ENCODE peak calls at places on chromosomes 3 and 15, in eight cellular contexts. H is thoracic aorta, T is neural crest cell, A is astrocyte, W is GM23338, S is lower lobe of right lung, Z is dorsolateral prefrontal cortex, F is cardiac muscle cell. X is an unnamed sample.

GRCh38 chr15:92907880-92908279 is 7.8 kb downstream of the CHD2 start:
- DNase-seq in H (peak; percentile 45), T (no peak), A (peak; percentile 91), W (no peak), S (no peak), Z (no peak), F (peak; percentile 88), X (no peak)

GRCh38 chr3:188937389-188937788 is 234.4 kb upstream of the TPRG1 start:
- DNase-seq in H (no peak), T (no peak), A (peak; percentile 27), W (peak; percentile 75), S (no peak), Z (no peak), F (no peak), X (peak; percentile 32)

GRCh38 chr3:185824467-185825378 is at the start of gene IGF2BP2:
- DNase-seq in H (no peak), T (peak; percentile 77), A (peak; percentile 74), W (peak; percentile 76), S (peak; percentile 83), Z (no peak), F (peak; percentile 93), X (peak; percentile 81)

GRCh38 chr3:142028174-142028833 is 121.0 kb downstream of the TFDP2 start:
- DNase-seq in H (no peak), T (peak; percentile 29), A (peak; percentile 91), W (peak; percentile 95), S (no peak), Z (no peak), F (peak; percentile 86), X (peak; percentile 34)

GRCh38 chr3:135762188-135762853 is 203.2 kb upstream of the PPP2R3A start:
- DNase-seq in H (no peak), T (no peak), A (no peak), W (peak; percentile 46), S (no peak), Z (no peak), F (no peak), X (no peak)

GRCh38 chr15:101607102-101607501 is 45.1 kb downstream of the TM2D3 start:
- DNase-seq in H (no peak), T (no peak), A (no peak), W (no peak), S (no peak), Z (no peak), F (no peak), X (no peak)

GRCh38 chr3:58526124-58526957 is 10.6 kb downstream of the ACOX2 start:
- DNase-seq in H (no peak), T (no peak), A (peak; percentile 89), W (peak; percentile 34), S (no peak), Z (no peak), F (peak; percentile 94), X (no peak)

GRCh38 chr15:60962087-60962486 is 267.0 kb downstream of the RORA start:
- DNase-seq in H (no peak), T (no peak), A (no peak), W (no peak), S (no peak), Z (no peak), F (no peak), X (no peak)

GRCh38 chr3:190606596-190606995 is 92.7 kb downstream of the IL1RAP start:
- DNase-seq in H (no peak), T (no peak), A (no peak), W (no peak), S (no peak), Z (no peak), F (no peak), X (no peak)

GRCh38 chr15:30649952-30650929 is 24.3 kb downstream of the ARHGAP11B start:
- DNase-seq in H (no peak), T (no peak), A (no peak), W (no peak), S (no peak), Z (no peak), F (no peak), X (no peak)

GRCh38 chr3:129058441-129059194 is 2.0 kb upstream of the GP9 start:
- DNase-seq in H (no peak), T (no peak), A (no peak), W (peak; percentile 24), S (peak; percentile 36), Z (peak; percentile 26), F (no peak), X (no peak)

GRCh38 chr15:99138491-99138982 is 33.7 kb downstream of the SYNM start:
- DNase-seq in H (no peak), T (no peak), A (no peak), W (no peak), S (no peak), Z (no peak), F (no peak), X (no peak)

GRCh38 chr3:108119398-108120109 is 28.7 kb upstream of the CD47 start:
- DNase-seq in H (no peak), T (no peak), A (no peak), W (no peak), S (no peak), Z (no peak), F (no peak), X (no peak)

GRCh38 chr15:57718309-57718708 is 11.8 kb downstream of the POLR2M start:
- DNase-seq in H (no peak), T (no peak), A (no peak), W (no peak), S (no peak), Z (no peak), F (no peak), X (no peak)

GRCh38 chr3:64016941-64017620 is 6.2 kb downstream of the PSMD6 start:
- DNase-seq in H (no peak), T (no peak), A (no peak), W (no peak), S (no peak), Z (no peak), F (no peak), X (no peak)

GRCh38 chr15:64224508-64224907 is 61.7 kb upstream of the PPIB start:
- DNase-seq in H (no peak), T (no peak), A (peak; percentile 38), W (no peak), S (no peak), Z (no peak), F (peak; percentile 86), X (no peak)

GRCh38 chr15:61762682-61763081 is 297.6 kb downstream of the VPS13C start:
- DNase-seq in H (no peak), T (no peak), A (no peak), W (no peak), S (no peak), Z (no peak), F (no peak), X (no peak)

GRCh38 chr3:171187706-171188290 is 161.3 kb upstream of the SLC2A2 start:
- DNase-seq in H (no peak), T (peak; percentile 15), A (no peak), W (peak; percentile 65), S (no peak), Z (no peak), F (peak; percentile 63), X (peak; percentile 28)

GRCh38 chr3:126927846-126928245 is 55.1 kb upstream of the PLXNA1 start:
- DNase-seq in H (no peak), T (no peak), A (no peak), W (no peak), S (no peak), Z (no peak), F (no peak), X (no peak)
- TF ChIP-seq CTCF in H (no peak), T (no peak), A (no peak), W (no peak), S (no peak), Z (no peak), F (no peak), X (no peak)

DNA sequence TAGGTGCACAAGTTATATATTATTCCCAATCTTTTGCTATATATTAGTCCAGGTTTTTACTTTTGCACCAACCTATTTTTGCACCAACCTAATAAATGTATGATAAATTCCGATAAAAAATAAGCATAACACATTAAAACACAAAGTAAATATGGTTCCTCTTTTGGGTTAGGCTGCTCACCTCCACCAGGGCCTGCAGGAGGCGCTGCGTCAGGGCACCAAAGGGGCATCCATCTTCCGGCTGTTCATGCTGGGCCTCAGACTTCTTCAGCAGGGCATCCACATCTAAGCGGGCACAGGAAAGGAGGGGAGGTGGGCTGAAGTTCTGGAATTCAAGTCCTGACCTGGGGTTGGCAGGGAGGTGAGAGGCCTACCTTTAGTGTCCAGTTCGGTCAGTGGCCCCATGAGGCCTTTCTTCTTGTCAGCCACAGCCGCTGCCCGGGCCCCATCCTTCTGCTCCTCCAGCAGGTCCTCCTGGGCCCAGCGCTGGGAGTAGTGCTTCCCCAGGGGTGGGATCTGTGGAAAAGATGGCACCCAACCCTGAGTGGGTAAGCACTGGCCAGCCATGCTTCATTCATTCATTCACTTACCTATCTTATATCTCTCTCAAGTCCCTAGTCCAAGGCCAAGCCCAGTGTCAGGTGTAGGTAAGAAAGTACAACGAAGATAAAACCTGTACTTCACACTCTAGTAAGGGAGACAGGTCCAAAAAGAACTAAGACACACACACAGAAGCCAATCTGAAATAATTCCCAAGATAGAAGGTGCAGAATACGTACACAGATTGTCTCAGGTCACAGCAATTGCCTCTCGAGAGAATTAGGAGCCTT is 5.2 kb downstream of the TADA3 start:
- DNase-seq in H (no peak), T (no peak), A (no peak), W (peak; percentile 41), S (no peak), Z (no peak), F (no peak), X (no peak)
- TF ChIP-seq CTCF in H (peak; percentile 20), T (peak; percentile 59), A (no peak), W (peak; percentile 88), S (peak; percentile 40), Z (no peak), F (peak; percentile 47), X (peak; percentile 59)

GRCh38 chr3:167451282-167451681 is 22.6 kb downstream of the SERPINI2 start:
- DNase-seq in H (no peak), T (no peak), A (no peak), W (no peak), S (no peak), Z (no peak), F (no peak), X (no peak)
- TF ChIP-seq CTCF in H (no peak), T (peak; percentile 16), A (no peak), W (peak; percentile 25), S (no peak), Z (no peak), F (no peak), X (no peak)

GRCh38 chr15:77904901-77905300 is 172.6 kb downstream of the TBC1D2B start:
- DNase-seq in H (no peak), T (no peak), A (no peak), W (no peak), S (no peak), Z (no peak), F (no peak), X (no peak)

GRCh38 chr15:77904436-77904821 is 173.1 kb downstream of the TBC1D2B start:
- DNase-seq in H (no peak), T (no peak), A (no peak), W (no peak), S (no peak), Z (no peak), F (no peak), X (no peak)

GRCh38 chr15:77905301-77905920 is 172.1 kb downstream of the TBC1D2B start:
- DNase-seq in H (no peak), T (no peak), A (no peak), W (no peak), S (no peak), Z (no peak), F (no peak), X (no peak)

GRCh38 chr15:77909131-77909940 is 168.2 kb downstream of the TBC1D2B start:
- DNase-seq in H (no peak), T (no peak), A (no peak), W (no peak), S (no peak), Z (no peak), F (no peak), X (no peak)

GRCh38 chr15:77907824-77908751 is 169.4 kb downstream of the TBC1D2B start:
- DNase-seq in H (no peak), T (no peak), A (peak; percentile 39), W (peak; percentile 91), S (no peak), Z (no peak), F (peak; percentile 71), X (peak; percentile 77)
- TF ChIP-seq CTCF in H (no peak), T (no peak), A (peak; percentile 27), W (peak; percentile 47), S (peak; percentile 30), Z (no peak), F (peak; percentile 67), X (peak; percentile 44)